ENCODE peak calls at places on chromosomes 16 and 17, in five cellular contexts. K, M, B, L and R are unnamed samples.

GRCh38 chr17:70702683-70703255 is 533.4 kb downstream of the KCNJ2 start:
- DNase-seq in K (no peak), M (no peak), B (no peak), L (no peak), R (no peak)

GRCh38 chr17:77281024-77281903 is 140.5 kb downstream of the SEC14L1 start:
- DNase-seq in K (peak; percentile 53), M (peak; percentile 88), B (peak; percentile 30), L (peak; percentile 58), R (no peak)

GRCh38 chr16:10828851-10829331 is 10.3 kb upstream of the TVP23A start:
- DNase-seq in K (no peak), M (no peak), B (peak; percentile 75), L (peak; percentile 97), R (peak; percentile 83)

GRCh38 chr17:28335959-28336871 is 654 bp downstream of the TNFAIP1 start:
- DNase-seq in K (peak; percentile 94), M (peak; percentile 95), B (peak; percentile 40), L (peak; percentile 94), R (peak; percentile 33)

GRCh38 chr17:42459256-42459982 is 741 bp downstream of the ATP6V0A1 start:
- DNase-seq in K (peak; percentile 77), M (peak; percentile 41), B (peak; percentile 74), L (peak; percentile 43), R (peak; percentile 72)

GRCh38 chr16:19092653-19093410 is 20.9 kb upstream of the ITPRIPL2 start:
- DNase-seq in K (no peak), M (no peak), B (no peak), L (no peak), R (no peak)

GRCh38 chr16:27254262-27254811 is 14.2 kb downstream of the NSMCE1 start:
- DNase-seq in K (peak; percentile 49), M (no peak), B (no peak), L (no peak), R (no peak)

GRCh38 chr16:27222499-27223225 is 19.3 kb downstream of the KDM8 start:
- DNase-seq in K (peak; percentile 72), M (peak; percentile 35), B (no peak), L (peak; percentile 78), R (no peak)

GRCh38 chr17:3801792-3802191 is 804 bp upstream of the ITGAE start:
- DNase-seq in K (no peak), M (no peak), B (no peak), L (no peak), R (no peak)

GRCh38 chr16:12435730-12436129 is 368.0 kb downstream of the CPPED1 start:
- DNase-seq in K (no peak), M (no peak), B (no peak), L (no peak), R (no peak)

GRCh38 chr16:79757163-79757562 is 156.6 kb upstream of the MAF start:
- DNase-seq in K (no peak), M (no peak), B (no peak), L (no peak), R (no peak)

GRCh38 chr16:12124742-12125141 is 148.2 kb downstream of the SNX29 start:
- DNase-seq in K (no peak), M (no peak), B (no peak), L (no peak), R (no peak)

GRCh38 chr17:50877838-50878237 is 11.7 kb upstream of the TOB1 start:
- DNase-seq in K (no peak), M (no peak), B (no peak), L (no peak), R (no peak)

GRCh38 chr17:62703269-62703775 is 75.9 kb downstream of the MRC2 start:
- DNase-seq in K (peak; percentile 40), M (no peak), B (no peak), L (no peak), R (no peak)

GRCh38 chr17:159609-160008 is 21.8 kb downstream of the DOC2B start:
- DNase-seq in K (no peak), M (no peak), B (no peak), L (no peak), R (no peak)

DNA sequence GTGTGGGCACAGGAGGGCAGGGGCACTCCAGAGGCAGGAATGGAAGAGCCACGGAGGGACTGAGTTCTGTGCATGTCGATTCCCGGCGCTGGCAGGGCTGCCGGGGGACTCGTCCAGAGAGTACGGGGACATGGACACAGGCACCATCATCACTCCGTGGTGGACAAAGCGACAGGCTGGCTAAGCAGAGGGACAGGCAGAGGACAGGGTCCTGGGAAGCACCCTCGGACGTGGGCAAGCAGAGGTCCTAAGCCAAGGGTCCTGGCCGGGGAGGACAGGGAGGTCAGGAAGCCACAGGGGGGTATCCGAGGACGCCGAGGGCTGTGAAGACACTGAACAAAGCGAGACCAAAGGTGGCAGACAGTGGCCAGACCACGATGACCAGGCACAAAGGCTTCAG is 44.3 kb upstream of the ENPP7 start:
- DNase-seq in K (no peak), M (no peak), B (no peak), L (no peak), R (no peak)
- H3K27ac ChIP-seq in K (no peak overlapping the region), M (no peak overlapping the region), B (no peak overlapping the region), L (no peak overlapping the region), R (no peak overlapping the region)

DNA sequence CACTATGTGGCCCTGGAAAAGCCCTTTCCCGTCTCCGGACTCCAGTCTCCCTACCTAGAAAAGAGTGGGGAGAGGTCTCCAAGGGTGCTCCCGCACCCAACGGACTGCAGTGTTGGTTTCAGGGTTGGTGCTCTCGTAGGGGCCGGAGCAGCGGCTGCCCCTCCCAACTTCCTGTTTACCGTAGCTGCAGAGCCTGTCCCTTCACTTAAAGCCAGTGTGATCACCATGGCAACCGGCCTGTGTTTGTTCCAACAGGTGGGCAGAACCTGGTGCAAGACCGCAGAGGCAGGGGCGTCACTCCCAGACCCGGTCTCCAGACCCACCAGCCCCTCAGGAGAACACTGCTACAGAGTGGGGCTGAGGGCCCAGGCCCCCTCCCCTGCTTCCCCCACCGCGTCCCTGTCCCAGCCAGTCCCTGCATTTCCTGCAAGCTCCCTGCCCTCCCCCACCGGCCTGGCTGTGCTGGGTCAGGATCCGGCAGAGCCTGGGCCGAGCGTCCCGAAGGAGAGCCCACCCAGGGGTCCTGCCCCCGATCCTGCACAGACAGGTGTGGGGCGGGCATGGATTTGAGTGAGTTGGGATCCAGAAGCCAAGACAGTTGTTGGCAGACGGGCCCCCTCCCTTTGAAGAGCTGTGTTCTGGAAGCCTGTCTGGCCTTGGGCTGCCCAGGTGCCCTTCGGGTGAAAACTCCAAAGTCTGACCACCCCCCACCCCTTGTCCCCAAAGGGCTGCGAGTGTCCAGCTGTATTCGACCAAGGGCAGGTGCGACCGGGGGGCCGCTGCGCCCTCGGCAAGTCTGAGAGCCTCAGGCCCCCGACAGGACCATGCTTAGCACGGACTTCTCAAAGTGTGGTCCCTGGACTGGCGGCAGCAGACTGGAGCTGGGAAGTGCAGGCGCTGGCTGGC is 1.5 kb upstream of the BAIAP3 start:
- DNase-seq in K (peak; percentile 93), M (peak; percentile 85), B (no peak), L (peak; percentile 77), R (no peak)
- H3K4me3 ChIP-seq in K (no peak overlapping the region), M (peak overlapping the region; percentile 35), B (peak overlapping the region; percentile 25), L (no peak overlapping the region), R (peak overlapping the region; percentile 41)

GRCh38 chr16:75121949-75122568 is 5.5 kb upstream of the LDHD start:
- DNase-seq in K (no peak), M (no peak), B (no peak), L (no peak), R (no peak)

GRCh38 chr16:75116081-75116910 is at the start of gene LDHD:
- DNase-seq in K (no peak), M (peak; percentile 67), B (peak; percentile 94), L (peak; percentile 57), R (peak; percentile 73)

GRCh38 chr16:75120253-75120652 is 3.7 kb upstream of the LDHD start:
- DNase-seq in K (no peak), M (no peak), B (no peak), L (no peak), R (no peak)

GRCh38 chr16:75116911-75117245 is 298 bp upstream of the LDHD start:
- DNase-seq in K (no peak), M (no peak), B (no peak), L (no peak), R (no peak)

GRCh38 chr16:75118943-75119539 is 2.5 kb upstream of the LDHD start:
- DNase-seq in K (no peak), M (no peak), B (no peak), L (no peak), R (no peak)
- H3K27ac ChIP-seq in K (no peak overlapping the region), M (no peak overlapping the region), B (no peak overlapping the region), L (no peak overlapping the region), R (no peak overlapping the region)

DNA sequence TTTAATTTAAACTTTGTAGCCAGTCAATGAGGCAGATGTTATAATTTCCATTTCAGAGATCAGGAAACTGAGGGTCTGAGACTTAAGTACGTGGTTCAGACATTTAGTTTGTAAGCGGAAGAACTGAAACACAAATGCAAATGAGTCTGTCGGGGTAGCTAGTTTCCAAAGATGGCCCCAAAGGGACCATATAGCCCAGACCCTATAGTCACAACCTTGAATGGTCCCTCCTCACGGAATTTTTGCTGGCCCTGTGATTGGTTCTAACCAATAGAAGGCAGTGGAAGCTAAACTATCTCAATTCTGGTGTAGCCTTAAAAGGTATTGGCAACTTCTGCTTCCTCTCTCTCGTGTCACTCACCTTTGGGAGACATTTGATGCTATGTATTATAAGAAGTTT is 7.5 kb upstream of the BCO1 start:
- DNase-seq in K (no peak), M (no peak), B (no peak), L (no peak), R (no peak)
- H3K4me3 ChIP-seq in K (no peak overlapping the region), M (no peak overlapping the region), B (no peak overlapping the region), L (no peak overlapping the region), R (no peak overlapping the region)